ENCODE peak calls at places on chromosomes 2 and 18, in four cellular contexts. X is mesothelial cell of epicardium, B is endothelial cell, C is spleen. Y is an unnamed sample.

GRCh38 chr2:182980115-182980514 is 58.1 kb downstream of the NCKAP1 start:
- DNase-seq in B (no peak), C (no peak), X (no peak), Y (no peak)

GRCh38 chr2:29010946-29011649 is 30.0 kb downstream of the TOGARAM2 start:
- DNase-seq in C (peak; percentile 89), B (no peak), X (no peak), Y (no peak)

GRCh38 chr2:16392647-16393482 is 272.8 kb downstream of the CYRIA start:
- DNase-seq in C (no peak), B (no peak), X (no peak), Y (no peak)

GRCh38 chr2:1643220-1643619 is 101.1 kb downstream of the PXDN start:
- DNase-seq in X (no peak), C (no peak), B (no peak), Y (no peak)

GRCh38 chr2:233413046-233413445 is 58.8 kb downstream of the DGKD start:
- DNase-seq in X (no peak), C (no peak), B (no peak), Y (peak; percentile 26)

GRCh38 chr2:85873679-85874078 is 15.1 kb downstream of the ST3GAL5 start:
- DNase-seq in B (no peak), C (no peak), X (no peak), Y (no peak)

GRCh38 chr2:98458207-98458606 is 13.5 kb downstream of the INPP4A start:
- DNase-seq in C (no peak), X (no peak), B (no peak), Y (no peak)

GRCh38 chr2:88170472-88170892 is 336 bp downstream of the THNSL2 start:
- DNase-seq in X (no peak), B (peak; percentile 48), C (peak; percentile 77), Y (no peak)

GRCh38 chr2:52264488-52264887 is 1232.6 kb upstream of the NRXN1 start:
- DNase-seq in B (no peak), C (no peak), X (no peak), Y (no peak)

GRCh38 chr2:206085742-206086445 is at the start of gene INO80D:
- DNase-seq in C (peak; percentile 93), X (peak; percentile 53), B (peak; percentile 63), Y (peak; percentile 94)

GRCh38 chr2:75276093-75277055 is 77.1 kb upstream of the TACR1 start:
- DNase-seq in X (no peak), B (no peak), C (no peak), Y (no peak)

GRCh38 chr2:45965841-45966498 is 314.5 kb downstream of the PRKCE start:
- DNase-seq in B (no peak), C (no peak), X (no peak), Y (no peak)

GRCh38 chr2:229731916-229732315 is 17.6 kb upstream of the DNER start:
- DNase-seq in X (no peak), C (no peak), B (no peak), Y (no peak)

GRCh38 chr2:207867075-207867474 is 97.4 kb upstream of the FZD5 start:
- DNase-seq in B (no peak), C (no peak), X (no peak), Y (no peak)

GRCh38 chr2:55877101-55877500 is 46.5 kb downstream of the EFEMP1 start:
- DNase-seq in C (no peak), B (no peak), X (no peak), Y (no peak)

GRCh38 chr2:184532541-184532940 is 65.8 kb upstream of the ZNF804A start:
- DNase-seq in X (no peak), B (no peak), C (no peak), Y (no peak)

GRCh38 chr2:171924170-171924942 is 2.1 kb downstream of the HAT1 start:
- DNase-seq in C (no peak), X (no peak), B (no peak), Y (no peak)

GRCh38 chr2:232039086-232039485 is 77.6 kb downstream of the DIS3L2 start:
- DNase-seq in X (no peak), C (no peak), B (no peak), Y (no peak)

GRCh38 chr18:35045121-35045520 is 3.9 kb downstream of the MAPRE2 start:
- DNase-seq in B (no peak), C (no peak), X (no peak), Y (no peak)

GRCh38 chr18:10727477-10727876 is 201.7 kb downstream of the NAPG start:
- DNase-seq in B (no peak), C (no peak), X (no peak), Y (no peak)

GRCh38 chr18:5238371-5238758 is 41.3 kb upstream of the AKAIN1 start:
- DNase-seq in C (peak; percentile 91), B (peak; percentile 59), X (peak; percentile 30), Y (no peak)

GRCh38 chr2:288002-288742 is at the start of gene ALKAL2:
- DNase-seq in C (no peak), X (no peak), B (peak; percentile 35), Y (no peak)

GRCh38 chr2:182057002-182057401 is 71.3 kb downstream of the PPP1R1C start:
- DNase-seq in B (no peak), C (no peak), X (no peak), Y (no peak)

GRCh38 chr2:158042245-158042644 is 59.4 kb upstream of the UPP2 start:
- DNase-seq in C (no peak), X (no peak), B (no peak), Y (no peak)

GRCh38 chr18:29154758-29155725 is 978.1 kb upstream of the CDH2 start:
- DNase-seq in X (no peak), C (no peak), B (no peak), Y (no peak)

GRCh38 chr2:54404270-54404669 is 51.9 kb upstream of the SPTBN1 start:
- DNase-seq in C (no peak), B (no peak), X (no peak), Y (no peak)

GRCh38 chr2:237534380-237534779 is 32.0 kb upstream of the PRLH start:
- DNase-seq in C (no peak), X (no peak), B (no peak), Y (no peak)

GRCh38 chr2:160751021-160751420 is 257.4 kb upstream of the RBMS1 start:
- DNase-seq in X (no peak), B (no peak), C (no peak), Y (no peak)

GRCh38 chr2:191318729-191319078 is 73.5 kb downstream of the MYO1B start:
- DNase-seq in C (no peak), B (no peak), X (no peak), Y (no peak)

GRCh38 chr18:13558132-13558531 is 168.2 kb downstream of the FAM210A start:
- DNase-seq in C (no peak), B (peak; percentile 36), X (no peak), Y (peak; percentile 85)

GRCh38 chr2:140863713-140864112 is 1267.1 kb downstream of the LRP1B start:
- DNase-seq in B (peak; percentile 4), C (no peak), X (no peak), Y (no peak)
- TF ChIP-seq CTCF in B (peak; percentile 80), C (peak; percentile 22), X (peak; percentile 68), Y (no peak)

GRCh38 chr2:179677148-179677688 is 184.2 kb downstream of the ZNF385B start:
- DNase-seq in B (no peak), X (no peak), C (no peak), Y (no peak)

GRCh38 chr2:179677746-179678505 is 183.5 kb downstream of the ZNF385B start:
- DNase-seq in B (no peak), X (no peak), C (no peak), Y (no peak)

GRCh38 chr2:179671314-179671713 is 190.1 kb downstream of the ZNF385B start:
- DNase-seq in B (no peak), C (no peak), X (no peak), Y (peak; percentile 30)

GRCh38 chr2:179675435-179675834 is 186.0 kb downstream of the ZNF385B start:
- DNase-seq in B (no peak), C (no peak), X (no peak), Y (no peak)
- TF ChIP-seq CTCF in B (no peak), C (no peak), X (no peak), Y (no peak)

DNA sequence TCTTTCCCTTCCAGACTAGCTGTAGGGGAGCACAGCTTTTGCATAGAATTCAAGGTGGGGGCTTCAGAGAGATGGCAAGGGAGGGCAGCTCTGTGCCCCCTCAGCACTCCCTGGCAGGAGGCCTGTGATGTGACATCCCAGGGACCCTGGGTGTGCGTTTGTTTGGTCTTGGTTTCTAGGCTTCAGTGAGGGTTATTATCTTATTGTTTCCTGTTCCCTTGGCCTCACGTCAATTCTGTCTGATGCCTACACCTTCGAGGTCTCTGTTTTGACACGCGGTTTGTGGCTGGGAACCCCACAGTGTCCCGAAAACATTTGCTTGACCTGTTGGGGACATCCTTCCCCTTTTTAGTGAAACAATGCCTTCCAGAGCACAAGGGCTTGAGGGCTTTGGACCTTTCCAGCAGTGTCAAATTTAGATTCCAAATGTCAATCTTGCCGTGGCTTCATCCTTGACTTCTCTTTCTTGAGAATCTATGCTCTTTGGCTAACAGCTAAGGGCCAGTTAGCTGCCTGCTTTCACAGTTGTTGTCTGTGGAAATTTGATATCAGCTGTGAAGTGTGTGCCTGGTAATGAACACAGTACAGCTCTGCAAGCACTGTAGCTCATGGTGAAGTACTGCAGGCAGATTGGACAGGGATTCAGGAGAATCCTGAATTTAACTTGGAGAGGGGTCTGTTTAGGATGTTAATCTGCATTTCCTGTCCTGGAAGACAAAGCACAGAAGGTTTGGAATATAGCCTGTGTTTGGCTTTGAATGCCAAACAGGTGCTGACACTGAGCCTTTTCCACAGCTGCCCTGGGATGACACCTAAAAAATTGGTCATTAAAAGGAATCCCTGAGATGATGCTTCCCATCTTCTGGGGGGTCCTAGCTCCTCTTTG is 108.2 kb upstream of the CXCR4 start:
- DNase-seq in C (peak; percentile 78), B (no peak), X (no peak), Y (no peak)
- TF ChIP-seq CTCF in C (no peak), B (no peak), X (no peak), Y (no peak)

GRCh38 chr2:188142636-188143035 is 149.0 kb upstream of the GULP1 start:
- DNase-seq in B (no peak), C (no peak), X (no peak), Y (no peak)
- TF ChIP-seq CTCF in B (no peak), C (no peak), X (no peak), Y (no peak)

GRCh38 chr2:40448476-40449079 is 3.3 kb downstream of the SLC8A1 start:
- DNase-seq in X (no peak), B (peak; percentile 42), C (no peak), Y (no peak)
- TF ChIP-seq CTCF in X (no peak), B (peak; percentile 47), C (peak; percentile 38), Y (no peak)

DNA sequence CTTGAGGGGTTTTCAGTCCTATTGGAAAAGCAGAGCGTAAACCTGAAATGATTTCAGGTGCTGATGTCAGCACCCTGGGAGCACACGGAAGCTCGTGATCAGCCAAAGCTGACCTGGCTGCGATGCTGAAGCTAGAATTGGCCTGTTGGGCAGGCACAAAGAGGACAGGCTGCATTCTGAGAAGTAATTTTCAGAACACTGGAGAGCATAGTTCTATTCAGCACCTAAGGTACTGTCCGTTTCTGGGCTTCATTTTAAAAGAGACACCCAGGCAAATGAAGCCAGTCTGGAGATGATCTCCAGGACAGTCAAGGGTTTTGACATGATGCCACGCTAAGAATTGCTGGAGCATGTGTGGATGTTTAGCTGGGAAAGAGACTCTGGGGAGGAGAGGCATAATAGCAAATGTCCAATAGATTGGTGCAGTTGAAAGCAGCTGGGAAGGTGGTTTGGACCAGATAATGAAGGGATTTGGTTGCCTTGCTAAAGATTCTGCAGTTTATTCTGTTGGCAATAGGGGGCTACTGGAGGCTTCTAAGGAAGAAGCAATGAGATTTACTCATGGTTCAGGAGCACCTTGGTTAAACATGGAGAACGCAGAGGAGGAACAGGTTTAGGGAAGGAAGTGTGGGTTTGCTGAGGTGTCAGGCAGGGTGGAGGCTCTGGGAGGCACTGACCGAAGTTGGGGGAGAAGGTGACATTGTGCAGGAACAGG is 86.6 kb downstream of the ACOXL start:
- DNase-seq in C (no peak), X (no peak), B (no peak), Y (peak; percentile 48)
- TF ChIP-seq CTCF in C (no peak), X (no peak), B (no peak), Y (no peak)